ENCODE peak calls at places on chromosomes 7 and 10, in four cellular contexts. One of them, this sample, is unnamed.

GRCh38 chr10:121580276-121581116 is 17.7 kb downstream of the FGFR2 start:
- DNase-seq in AG09309: no peak
- DNase-seq in transverse colon: no peak
- DNase-seq in H1: peak
- DNase-seq in this sample: no peak

GRCh38 chr10:76177945-76178344 is 746.5 kb downstream of the LRMDA start:
- DNase-seq in AG09309: no peak
- DNase-seq in transverse colon: no peak
- DNase-seq in H1: no peak
- DNase-seq in this sample: no peak

GRCh38 chr10:124611738-124612137 is 132.4 kb downstream of the FAM53B start:
- DNase-seq in AG09309: no peak
- DNase-seq in transverse colon: peak
- DNase-seq in H1: no peak
- DNase-seq in this sample: no peak

GRCh38 chr10:78981970-78982281 is 86.8 kb upstream of the ZMIZ1 start:
- DNase-seq in AG09309: no peak
- DNase-seq in transverse colon: no peak
- DNase-seq in H1: no peak
- DNase-seq in this sample: no peak

GRCh38 chr10:73922007-73922863 is 11.3 kb downstream of the PLAU start:
- DNase-seq in AG09309: no peak
- DNase-seq in transverse colon: no peak
- DNase-seq in H1: no peak
- DNase-seq in this sample: no peak

GRCh38 chr7:4682621-4683042 is 537 bp downstream of the FOXK1 start:
- DNase-seq in AG09309: no peak
- DNase-seq in transverse colon: peak
- DNase-seq in H1: no peak
- DNase-seq in this sample: peak

GRCh38 chr10:124675261-124675660 is 68.9 kb downstream of the FAM53B start:
- DNase-seq in AG09309: no peak
- DNase-seq in transverse colon: no peak
- DNase-seq in H1: no peak
- DNase-seq in this sample: no peak

GRCh38 chr7:26180792-26181198 is 19.8 kb downstream of the HNRNPA2B1 start:
- DNase-seq in AG09309: no peak
- DNase-seq in transverse colon: no peak
- DNase-seq in H1: no peak
- DNase-seq in this sample: no peak

GRCh38 chr10:77907900-77908717 is 18.4 kb downstream of the DLG5 start:
- DNase-seq in AG09309: no peak
- DNase-seq in transverse colon: no peak
- DNase-seq in H1: no peak
- DNase-seq in this sample: no peak